ENCODE peak calls at places on chromosomes 5 and 9, in nine cellular contexts. D, V, L, B, R, G, I, Q and M are unnamed samples. For H3K4me1, the result is how much of the 10 kb centered on the place peaks cover.

GRCh38 chr9:130857864-130858730 is 23.0 kb downstream of the ABL1 start:
- DNase-seq in D (no peak), V (peak), L (peak), B (peak), R (no peak), G (no peak), I (no peak), Q (peak), M (peak)

GRCh38 chr5:10250804-10251276 is 760 bp downstream of the CCT5 start:
- DNase-seq in D (peak), V (peak), L (no peak), B (peak), R (peak), G (peak), I (no peak), Q (peak), M (peak)

GRCh38 chr5:72108200-72109050 is 1.1 kb downstream of the MAP1B start:
- DNase-seq in D (peak), V (peak), L (peak), B (peak), R (peak), G (peak), I (peak), Q (peak), M (peak)

GRCh38 chr5:145554399-145554798 is 280.7 kb downstream of the PRELID2 start:
- DNase-seq in D (no peak), V (peak), L (peak), B (no peak), R (no peak), G (no peak), I (no peak), Q (peak), M (peak)

GRCh38 chr5:158797498-158797845 is 302.2 kb downstream of the EBF1 start:
- DNase-seq in D (no peak), V (no peak), L (no peak), B (no peak), R (no peak), G (no peak), I (no peak), Q (no peak), M (no peak)

GRCh38 chr9:127637322-127637847 is 25.3 kb downstream of the STXBP1 start:
- DNase-seq in D (no peak), V (peak), L (peak), B (no peak), R (no peak), G (no peak), I (no peak), Q (peak), M (peak)

GRCh38 chr5:74040065-74040551 is 414.1 kb downstream of the ARHGEF28 start:
- DNase-seq in D (no peak), V (peak), L (peak), B (no peak), R (no peak), G (no peak), I (no peak), Q (peak), M (peak)

GRCh38 chr9:12640021-12640587 is 53.1 kb upstream of the TYRP1 start:
- DNase-seq in D (peak), V (peak), L (peak), B (peak), R (peak), G (peak), I (peak), Q (peak), M (peak)

GRCh38 chr5:32542216-32543059 is 42.9 kb upstream of the SUB1 start:
- DNase-seq in D (peak), V (peak), L (peak), B (no peak), R (no peak), G (peak), I (no peak), Q (no peak), M (peak)

GRCh38 chr5:9269024-9269423 is 276.9 kb downstream of the SEMA5A start:
- DNase-seq in D (no peak), V (no peak), L (peak), B (peak), R (no peak), G (no peak), I (no peak), Q (peak), M (peak)

GRCh38 chr5:174482549-174482948 is 241.8 kb upstream of the MSX2 start:
- DNase-seq in D (no peak), V (no peak), L (peak), B (no peak), R (no peak), G (no peak), I (no peak), Q (no peak), M (no peak)

GRCh38 chr5:154397652-154398406 is 48.0 kb upstream of the SAP30L start:
- DNase-seq in D (no peak), V (no peak), L (no peak), B (no peak), R (no peak), G (no peak), I (no peak), Q (no peak), M (no peak)

GRCh38 chr9:104961701-104962359 is 33.9 kb upstream of the ABCA1 start:
- DNase-seq in D (no peak), V (peak), L (no peak), B (peak), R (no peak), G (no peak), I (no peak), Q (peak), M (no peak)

GRCh38 chr5:8864053-8864452 is 681.8 kb downstream of the SEMA5A start:
- DNase-seq in D (peak), V (peak), L (no peak), B (peak), R (peak), G (peak), I (peak), Q (peak), M (peak)

GRCh38 chr5:61768692-61769281 is 436.7 kb downstream of the ZSWIM6 start:
- DNase-seq in D (peak), V (peak), L (no peak), B (peak), R (peak), G (peak), I (peak), Q (peak), M (peak)

GRCh38 chr5:142717582-142718215 is 31.8 kb upstream of the FGF1 start:
- DNase-seq in D (peak), V (peak), L (peak), B (peak), R (peak), G (peak), I (no peak), Q (peak), M (peak)

GRCh38 chr9:16484178-16484577 is 386.3 kb downstream of the BNC2 start:
- DNase-seq in D (peak), V (peak), L (no peak), B (no peak), R (no peak), G (no peak), I (no peak), Q (no peak), M (no peak)

GRCh38 chr9:93183663-93184438 is at the start of gene WNK2:
- DNase-seq in D (no peak), V (no peak), L (no peak), B (peak), R (peak), G (peak), I (no peak), Q (no peak), M (peak)

GRCh38 chr9:120186276-120186675 is 393.7 kb downstream of the CDK5RAP2 start:
- DNase-seq in D (no peak), V (no peak), L (no peak), B (no peak), R (no peak), G (no peak), I (no peak), Q (no peak), M (no peak)

GRCh38 chr5:119347574-119347973 is 8.2 kb upstream of the TNFAIP8 start:
- DNase-seq in D (peak), V (no peak), L (no peak), B (no peak), R (peak), G (peak), I (no peak), Q (no peak), M (no peak)

GRCh38 chr5:172910828-172911627 is 48.2 kb upstream of the RPL26L1 start:
- DNase-seq in D (no peak), V (peak), L (peak), B (peak), R (peak), G (no peak), I (no peak), Q (peak), M (peak)

GRCh38 chr9:123457586-123457985 is 101.6 kb downstream of the CRB2 start:
- DNase-seq in D (no peak), V (no peak), L (no peak), B (no peak), R (peak), G (no peak), I (no peak), Q (no peak), M (no peak)

GRCh38 chr5:95273956-95274520 is 10.9 kb downstream of the MCTP1 start:
- DNase-seq in D (no peak), V (no peak), L (no peak), B (no peak), R (no peak), G (no peak), I (no peak), Q (no peak), M (no peak)

GRCh38 chr5:135221187-135221473 is 177.9 kb downstream of the MACROH2A1 start:
- DNase-seq in D (no peak), V (no peak), L (no peak), B (no peak), R (no peak), G (no peak), I (no peak), Q (no peak), M (no peak)

DNA sequence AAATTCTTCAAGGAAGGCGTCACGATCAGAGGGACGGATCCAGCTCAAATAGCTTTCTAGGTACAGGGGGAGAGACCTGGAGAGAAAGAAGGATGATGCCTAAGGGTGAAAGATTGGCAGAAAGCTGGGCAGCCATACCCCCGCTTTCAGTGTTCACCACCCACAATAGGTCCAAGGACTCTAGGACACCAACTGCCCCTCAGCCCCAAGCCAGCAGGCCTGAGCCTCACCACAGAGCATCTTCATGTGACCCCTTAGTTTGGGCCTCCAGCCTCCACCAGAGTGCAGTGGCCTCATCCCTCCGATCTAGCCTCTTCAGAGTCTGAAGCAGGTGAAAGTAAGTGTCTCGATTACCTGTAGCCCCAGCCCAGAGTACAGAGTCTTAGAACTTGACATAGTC is 1.7 kb upstream of the VCP start:
- DNase-seq in D (no peak), V (no peak), L (no peak), B (no peak), R (no peak), G (no peak), I (no peak), Q (no peak), M (no peak)
- H3K4me1 ChIP-seq in D (under half), V (under half), L (under half), B (under half), R (under half), G (under half), I (under half), Q (under half), M (under half)

GRCh38 chr9:134293576-134294227 is 32.6 kb upstream of the RXRA start:
- DNase-seq in D (no peak), V (no peak), L (no peak), B (no peak), R (no peak), G (no peak), I (no peak), Q (no peak), M (no peak)
- H3K4me3 ChIP-seq in D (no peak), V (no peak), L (no peak), B (no peak), R (no peak), G (no peak), I (no peak), Q (no peak), M (no peak)

GRCh38 chr9:136091582-136092352 is 3.3 kb downstream of the NACC2 start:
- DNase-seq in D (no peak), V (peak), L (no peak), B (peak), R (peak), G (no peak), I (no peak), Q (no peak), M (no peak)

GRCh38 chr9:136090060-136090735 is 4.9 kb downstream of the NACC2 start:
- DNase-seq in D (no peak), V (no peak), L (no peak), B (no peak), R (peak), G (no peak), I (no peak), Q (no peak), M (no peak)

GRCh38 chr9:136092353-136092650 is 2.8 kb downstream of the NACC2 start:
- DNase-seq in D (no peak), V (no peak), L (no peak), B (no peak), R (peak), G (no peak), I (no peak), Q (no peak), M (no peak)

GRCh38 chr9:136089697-136090045 is 5.4 kb downstream of the NACC2 start:
- DNase-seq in D (peak), V (peak), L (no peak), B (no peak), R (no peak), G (no peak), I (no peak), Q (no peak), M (peak)

DNA sequence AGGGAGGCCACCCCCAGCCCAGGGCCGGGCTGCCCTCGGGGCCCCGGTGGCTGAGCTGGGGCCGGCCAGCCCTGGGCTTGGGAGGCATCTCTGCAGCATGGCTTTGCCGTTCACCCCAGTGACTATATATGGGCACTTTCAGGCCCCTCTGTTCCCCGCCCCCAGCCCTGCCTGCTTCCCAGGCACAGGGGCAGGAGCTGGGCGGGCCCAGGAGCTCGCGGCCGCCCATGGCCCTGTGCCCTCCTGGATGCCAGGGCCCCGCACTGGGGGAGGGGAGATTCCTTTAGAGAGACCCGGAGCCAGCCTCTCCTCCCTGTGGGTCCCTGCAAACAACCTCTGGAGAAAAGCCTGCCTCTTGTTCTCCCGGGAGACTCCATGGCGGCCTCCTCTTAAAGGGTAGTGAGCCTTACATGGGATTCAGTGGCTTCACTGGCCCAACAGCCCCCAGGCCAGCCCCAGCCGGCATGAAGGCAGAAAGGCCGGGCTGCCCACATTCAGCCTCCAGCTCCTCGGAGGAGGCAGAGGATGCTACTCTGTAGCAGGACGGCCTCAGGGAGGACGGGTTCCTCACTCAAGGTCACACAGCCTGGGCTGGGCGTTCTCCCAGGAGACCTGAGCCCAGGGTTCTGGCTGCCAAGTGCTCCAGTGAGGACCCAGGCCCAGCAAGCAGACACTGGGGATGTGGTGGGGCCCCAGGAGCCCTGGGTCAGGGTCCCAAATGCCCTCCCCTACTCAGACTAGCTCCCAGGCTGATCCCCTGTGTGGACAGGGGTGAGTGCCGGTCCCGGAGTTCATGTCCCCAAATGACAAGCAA is 4.1 kb downstream of the NACC2 start:
- DNase-seq in D (no peak), V (no peak), L (no peak), B (no peak), R (peak), G (no peak), I (no peak), Q (no peak), M (no peak)
- H3K9ac ChIP-seq in D (no peak), V (no peak), L (peak), B (no peak), R (no peak), G (no peak), I (no peak), Q (no peak), M (no peak)

GRCh38 chr9:38380872-38381534 is 11.5 kb upstream of the ALDH1B1 start:
- DNase-seq in D (no peak), V (no peak), L (peak), B (peak), R (peak), G (no peak), I (peak), Q (no peak), M (peak)
- H3K4me1 ChIP-seq in D (under half), V (under half), L (under half), B (under half), R (under half), G (under half), I (under half), Q (under half), M (under half)